ENCODE peak calls at places on chromosomes 1 and 21, in six cellular contexts. A is HCT116, V is GM12878, Y is K562, N is HepG2, O is H1. R is an unnamed sample.

GRCh38 chr1:33370286-33370685 is 49.4 kb upstream of the A3GALT2 start:
- DNase-seq in A (no peak), V (no peak), Y (no peak), N (no peak), O (no peak), R (no peak)

GRCh38 chr1:1246230-1246600 is 307 bp downstream of the C1QTNF12 start:
- DNase-seq in A (no peak), V (no peak), Y (no peak), N (no peak), O (no peak), R (no peak)

GRCh38 chr1:4787551-4787950 is 133.1 kb downstream of the AJAP1 start:
- DNase-seq in A (no peak), V (no peak), Y (no peak), N (no peak), O (no peak), R (no peak)

GRCh38 chr1:174659823-174660222 is 212.1 kb downstream of the GPR52 start:
- DNase-seq in A (peak), V (no peak), Y (no peak), N (peak), O (no peak), R (no peak)

GRCh38 chr1:246765521-246765920 is 41.3 kb downstream of the SCCPDH start:
- DNase-seq in A (no peak), V (no peak), Y (no peak), N (no peak), O (no peak), R (no peak)

GRCh38 chr1:218711021-218711420 is 365.9 kb downstream of the TGFB2 start:
- DNase-seq in A (no peak), V (no peak), Y (no peak), N (no peak), O (no peak), R (no peak)

GRCh38 chr1:94012686-94013330 is 103.6 kb upstream of the GCLM start:
- DNase-seq in A (no peak), V (no peak), Y (no peak), N (no peak), O (peak), R (peak)

GRCh38 chr1:117015701-117016100 is 14.1 kb downstream of the CD101 start:
- DNase-seq in A (no peak), V (no peak), Y (no peak), N (no peak), O (no peak), R (no peak)

GRCh38 chr1:27348861-27349783 is 7.3 kb downstream of the SYTL1 start:
- DNase-seq in A (peak), V (no peak), Y (peak), N (no peak), O (peak), R (no peak)

GRCh38 chr21:27298465-27298864 is 331.6 kb upstream of the ADAMTS5 start:
- DNase-seq in A (no peak), V (no peak), Y (no peak), N (no peak), O (no peak), R (no peak)

GRCh38 chr1:209196140-209196539 is 387.4 kb upstream of the CAMK1G start:
- DNase-seq in A (no peak), V (no peak), Y (no peak), N (no peak), O (no peak), R (no peak)

GRCh38 chr1:159911668-159912067 is 11.7 kb upstream of the CFAP45 start:
- DNase-seq in A (no peak), V (no peak), Y (no peak), N (no peak), O (no peak), R (no peak)

GRCh38 chr1:44250113-44250781 is 37.0 kb downstream of the DMAP1 start:
- DNase-seq in A (no peak), V (no peak), Y (no peak), N (no peak), O (no peak), R (no peak)

GRCh38 chr1:9069324-9070100 is at the start of gene SLC2A5:
- DNase-seq in A (no peak), V (peak), Y (no peak), N (no peak), O (no peak), R (no peak)

GRCh38 chr1:151920147-151920546 is 10.8 kb upstream of the THEM4 start:
- DNase-seq in A (no peak), V (peak), Y (no peak), N (no peak), O (no peak), R (no peak)

GRCh38 chr1:5585256-5585655 is 407.0 kb downstream of the NPHP4 start:
- DNase-seq in A (no peak), V (no peak), Y (no peak), N (no peak), O (no peak), R (no peak)

GRCh38 chr1:4227986-4228385 is 327.9 kb upstream of the C1orf174 start:
- DNase-seq in A (peak), V (no peak), Y (peak), N (no peak), O (no peak), R (no peak)

GRCh38 chr1:45012639-45013278 is 705 bp downstream of the UROD start:
- DNase-seq in A (no peak), V (no peak), Y (peak), N (peak), O (peak), R (peak)

GRCh38 chr1:71621785-71622184 is 541.0 kb upstream of the ZRANB2 start:
- DNase-seq in A (no peak), V (no peak), Y (no peak), N (no peak), O (no peak), R (no peak)

GRCh38 chr1:171431994-171432393 is 53.3 kb upstream of the PRRC2C start:
- DNase-seq in A (no peak), V (no peak), Y (no peak), N (no peak), O (no peak), R (peak)

GRCh38 chr1:91784191-91784590 is 101.8 kb downstream of the TGFBR3 start:
- DNase-seq in A (no peak), V (no peak), Y (no peak), N (no peak), O (no peak), R (no peak)

GRCh38 chr1:1325288-1326074 is 879 bp downstream of the CPTP start:
- DNase-seq in A (no peak), V (no peak), Y (no peak), N (no peak), O (no peak), R (no peak)

GRCh38 chr1:20255666-20256065 is 35.0 kb upstream of the VWA5B1 start:
- DNase-seq in A (no peak), V (no peak), Y (peak), N (no peak), O (no peak), R (no peak)

GRCh38 chr21:27681841-27682240 is 715.0 kb upstream of the ADAMTS5 start:
- DNase-seq in A (no peak), V (no peak), Y (no peak), N (no peak), O (no peak), R (no peak)

GRCh38 chr1:54955359-54955758 is 25.1 kb upstream of the TMEM61 start:
- DNase-seq in A (no peak), V (no peak), Y (no peak), N (no peak), O (no peak), R (no peak)

GRCh38 chr1:56834137-56834900 is 15.1 kb upstream of the FYB2 start:
- DNase-seq in A (no peak), V (no peak), Y (no peak), N (no peak), O (peak), R (no peak)

GRCh38 chr1:236103646-236104218 is 38.6 kb upstream of the GPR137B start:
- DNase-seq in A (no peak), V (no peak), Y (peak), N (peak), O (peak), R (peak)

GRCh38 chr1:73604739-73605138 is 593.2 kb downstream of the LRRIQ3 start:
- DNase-seq in A (no peak), V (no peak), Y (no peak), N (no peak), O (no peak), R (no peak)

DNA sequence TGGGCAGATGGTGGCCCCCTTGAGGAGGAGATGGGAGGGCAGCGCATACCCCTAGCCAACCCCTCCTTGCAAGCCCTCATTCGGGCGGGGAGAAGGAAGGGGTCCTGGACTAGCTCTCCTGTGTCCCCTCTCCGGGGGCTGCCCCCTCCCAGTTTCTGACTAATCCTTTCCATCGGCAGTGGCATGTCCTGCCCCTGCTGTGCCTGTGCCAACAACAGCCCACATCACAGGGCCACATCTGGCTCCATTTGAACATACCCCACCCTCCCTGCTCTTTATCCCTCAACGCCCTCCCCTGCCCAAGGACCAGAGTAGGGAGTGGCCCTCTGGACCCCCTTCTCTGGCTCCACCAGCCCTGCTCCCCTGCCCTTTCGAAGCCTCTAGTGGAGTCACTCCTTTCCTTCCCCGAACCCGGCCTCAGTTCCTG is 11.0 kb upstream of the LMNA start:
- DNase-seq in A (no peak), V (no peak), Y (no peak), N (no peak), O (no peak), R (no peak)
- TF ChIP-seq ZNF274 in A (no peak), V (no peak), Y (no peak), N (no peak), O (no peak), R (no peak)

DNA sequence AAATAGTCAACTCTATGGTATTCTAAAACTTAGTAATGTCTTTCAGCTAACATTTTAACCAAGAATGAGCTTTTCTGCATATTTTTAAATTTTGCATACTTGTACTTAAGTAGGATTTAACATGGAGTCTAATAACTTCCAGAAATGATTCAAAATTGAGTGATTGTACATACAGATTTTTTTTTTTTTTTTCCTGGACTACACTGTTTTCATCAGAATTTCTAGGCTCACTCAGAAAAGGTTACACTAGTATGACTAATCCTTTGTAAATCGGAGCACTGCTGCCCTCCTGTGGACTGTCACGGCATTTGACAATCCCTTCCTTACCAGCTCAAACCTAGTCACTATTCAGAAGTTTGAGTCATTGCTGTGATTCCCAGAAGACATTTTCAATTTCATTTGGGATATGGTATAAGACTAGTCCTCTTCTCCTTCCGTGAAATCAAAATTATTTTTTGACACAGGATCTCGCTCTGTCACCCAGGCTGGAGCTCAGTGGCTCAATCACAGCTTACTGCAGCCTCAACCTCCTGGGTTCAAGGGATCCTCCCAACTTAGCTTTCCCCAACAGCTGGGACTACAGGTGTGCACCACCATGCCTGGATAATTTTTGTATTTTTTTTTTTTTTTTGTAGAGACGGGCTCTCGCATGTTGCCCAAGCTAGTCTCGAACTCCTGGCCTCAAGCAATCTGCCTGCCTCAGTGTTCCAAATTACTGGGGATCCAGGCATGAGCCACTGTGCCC is 45.5 kb downstream of the CD46 start:
- DNase-seq in A (peak), V (peak), Y (peak), N (peak), O (peak), R (peak)
- TF ChIP-seq ZNF274 in A (no peak), V (no peak), Y (no peak), N (no peak), O (no peak), R (no peak)

GRCh38 chr1:28925350-28925891 is 11.1 kb downstream of the EPB41 start:
- DNase-seq in A (no peak), V (no peak), Y (no peak), N (no peak), O (peak), R (no peak)

GRCh38 chr1:28921286-28921869 is 7.0 kb downstream of the EPB41 start:
- DNase-seq in A (no peak), V (no peak), Y (no peak), N (no peak), O (no peak), R (no peak)

GRCh38 chr1:28927442-28928305 is 13.3 kb downstream of the EPB41 start:
- DNase-seq in A (no peak), V (peak), Y (peak), N (no peak), O (peak), R (no peak)

GRCh38 chr1:28928306-28928987 is 14.1 kb downstream of the EPB41 start:
- DNase-seq in A (no peak), V (no peak), Y (peak), N (no peak), O (peak), R (no peak)

GRCh38 chr1:28926629-28927441 is 12.5 kb downstream of the EPB41 start:
- DNase-seq in A (no peak), V (peak), Y (peak), N (peak), O (peak), R (no peak)
- TF ChIP-seq ZNF274 in A (no peak), V (no peak), Y (no peak), N (no peak), O (no peak), R (no peak)

GRCh38 chr21:31142600-31142999 is 104.3 kb upstream of the KRTAP19-8 start:
- DNase-seq in A (no peak), V (no peak), Y (no peak), N (no peak), O (no peak), R (no peak)
- TF ChIP-seq ZNF274 in A (no peak), V (no peak), Y (no peak), N (no peak), O (no peak), R (no peak)

DNA sequence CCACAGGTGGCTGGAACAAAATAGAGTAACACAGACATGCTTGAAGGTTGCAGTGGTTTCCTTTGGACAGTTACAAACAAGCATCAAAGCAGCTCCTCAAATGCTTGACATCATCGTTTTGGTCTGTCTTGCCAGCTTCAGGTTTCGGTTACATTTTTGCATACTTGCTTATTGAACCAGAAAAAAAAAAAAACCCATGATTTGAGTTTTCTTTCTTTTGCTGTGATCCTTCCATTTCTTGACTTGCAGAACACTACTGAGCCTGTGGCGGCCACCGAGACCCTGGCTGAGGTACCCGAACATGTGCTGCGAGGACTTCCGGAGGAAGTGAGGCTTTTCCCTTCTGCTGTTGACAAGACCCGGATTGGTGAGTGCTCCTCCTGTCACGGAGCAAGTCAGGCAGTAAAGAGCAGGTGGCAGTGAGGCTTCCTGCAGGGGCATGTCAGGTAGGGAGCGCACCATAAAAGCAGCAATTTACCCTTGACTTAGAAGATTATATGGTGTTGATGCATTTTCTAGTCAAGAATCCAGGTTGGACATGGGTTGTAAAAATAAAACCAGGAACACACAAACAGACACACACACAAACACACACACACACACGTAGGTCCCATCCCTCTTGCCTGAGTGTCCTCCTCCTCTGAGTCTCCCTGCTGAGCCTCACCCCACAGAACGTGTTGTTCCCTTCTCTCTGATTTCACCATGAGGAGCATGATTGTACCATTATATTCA is 30.9 kb downstream of the PRDM2 start:
- DNase-seq in A (no peak), V (peak), Y (peak), N (no peak), O (no peak), R (no peak)
- TF ChIP-seq ZNF274 in A (no peak), V (no peak), Y (no peak), N (no peak), O (no peak), R (no peak)

R was measured in NT2/D1.